ENCODE peak calls at places on chromosome 7, in four cellular contexts. One of them, this sample, is unnamed.

GRCh38 chr7:103150192-103150591 is 1.3 kb upstream of the NAPEPLD start:
- DNase-seq in frontal cortex: no peak
- DNase-seq in stimulated activated CD8-positive, alpha-beta memory T cell treated with anti-CD3 and anti-CD28 coated beads, Interleukin-7, amount 100 ng/mL, for 1 hour: no peak
- DNase-seq in HT1080: no peak
- DNase-seq in this sample: no peak

GRCh38 chr7:144256112-144256511 is 8.5 kb downstream of the OR2A7 start:
- DNase-seq in frontal cortex: no peak
- DNase-seq in stimulated activated CD8-positive, alpha-beta memory T cell treated with anti-CD3 and anti-CD28 coated beads, Interleukin-7, amount 100 ng/mL, for 1 hour: no peak
- DNase-seq in HT1080: peak; percentile 2
- DNase-seq in this sample: no peak

GRCh38 chr7:95543312-95543711 is 53.0 kb downstream of the PDK4 start:
- DNase-seq in frontal cortex: no peak
- DNase-seq in stimulated activated CD8-positive, alpha-beta memory T cell treated with anti-CD3 and anti-CD28 coated beads, Interleukin-7, amount 100 ng/mL, for 1 hour: no peak
- DNase-seq in HT1080: no peak
- DNase-seq in this sample: no peak

GRCh38 chr7:44308741-44309270 is 16.6 kb downstream of the CAMK2B start:
- DNase-seq in frontal cortex: no peak
- DNase-seq in stimulated activated CD8-positive, alpha-beta memory T cell treated with anti-CD3 and anti-CD28 coated beads, Interleukin-7, amount 100 ng/mL, for 1 hour: no peak
- DNase-seq in HT1080: no peak
- DNase-seq in this sample: no peak

GRCh38 chr7:154672659-154673415 is 330.1 kb downstream of the PAXIP1 start:
- DNase-seq in frontal cortex: no peak
- DNase-seq in stimulated activated CD8-positive, alpha-beta memory T cell treated with anti-CD3 and anti-CD28 coated beads, Interleukin-7, amount 100 ng/mL, for 1 hour: no peak
- DNase-seq in HT1080: peak; percentile 51
- DNase-seq in this sample: no peak

GRCh38 chr7:48708635-48709034 is 215.7 kb upstream of the CDC14C start:
- DNase-seq in frontal cortex: no peak
- DNase-seq in stimulated activated CD8-positive, alpha-beta memory T cell treated with anti-CD3 and anti-CD28 coated beads, Interleukin-7, amount 100 ng/mL, for 1 hour: no peak
- DNase-seq in HT1080: no peak
- DNase-seq in this sample: no peak

GRCh38 chr7:33750177-33750576 is 155.2 kb upstream of the BMPER start:
- DNase-seq in frontal cortex: no peak
- DNase-seq in stimulated activated CD8-positive, alpha-beta memory T cell treated with anti-CD3 and anti-CD28 coated beads, Interleukin-7, amount 100 ng/mL, for 1 hour: no peak
- DNase-seq in HT1080: no peak
- DNase-seq in this sample: no peak

GRCh38 chr7:144671429-144671828 is 164.4 kb downstream of the TPK1 start:
- DNase-seq in frontal cortex: no peak
- DNase-seq in stimulated activated CD8-positive, alpha-beta memory T cell treated with anti-CD3 and anti-CD28 coated beads, Interleukin-7, amount 100 ng/mL, for 1 hour: no peak
- DNase-seq in HT1080: no peak
- DNase-seq in this sample: no peak

GRCh38 chr7:138125598-138126111 is 49.4 kb downstream of the AKR1D1 start:
- DNase-seq in frontal cortex: no peak
- DNase-seq in stimulated activated CD8-positive, alpha-beta memory T cell treated with anti-CD3 and anti-CD28 coated beads, Interleukin-7, amount 100 ng/mL, for 1 hour: no peak
- DNase-seq in HT1080: peak; percentile 88
- DNase-seq in this sample: no peak

GRCh38 chr7:87874066-87874465 is 2.1 kb downstream of the SLC25A40 start:
- DNase-seq in frontal cortex: no peak
- DNase-seq in stimulated activated CD8-positive, alpha-beta memory T cell treated with anti-CD3 and anti-CD28 coated beads, Interleukin-7, amount 100 ng/mL, for 1 hour: no peak
- DNase-seq in HT1080: no peak
- DNase-seq in this sample: no peak

GRCh38 chr7:151351027-151351426 is 9.4 kb downstream of the NUB1 start:
- DNase-seq in frontal cortex: no peak
- DNase-seq in stimulated activated CD8-positive, alpha-beta memory T cell treated with anti-CD3 and anti-CD28 coated beads, Interleukin-7, amount 100 ng/mL, for 1 hour: no peak
- DNase-seq in HT1080: no peak
- DNase-seq in this sample: no peak

GRCh38 chr7:102872460-102872859 is 40.3 kb upstream of the LRRC17 start:
- DNase-seq in frontal cortex: no peak
- DNase-seq in stimulated activated CD8-positive, alpha-beta memory T cell treated with anti-CD3 and anti-CD28 coated beads, Interleukin-7, amount 100 ng/mL, for 1 hour: no peak
- DNase-seq in HT1080: peak; percentile 93
- DNase-seq in this sample: no peak

GRCh38 chr7:53398566-53398965 is 363.1 kb downstream of the POM121L12 start:
- DNase-seq in frontal cortex: no peak
- DNase-seq in stimulated activated CD8-positive, alpha-beta memory T cell treated with anti-CD3 and anti-CD28 coated beads, Interleukin-7, amount 100 ng/mL, for 1 hour: no peak
- DNase-seq in HT1080: no peak
- DNase-seq in this sample: no peak

GRCh38 chr7:82507976-82508677 is 64.5 kb upstream of the CACNA2D1 start:
- DNase-seq in frontal cortex: no peak
- DNase-seq in stimulated activated CD8-positive, alpha-beta memory T cell treated with anti-CD3 and anti-CD28 coated beads, Interleukin-7, amount 100 ng/mL, for 1 hour: no peak
- DNase-seq in HT1080: no peak
- DNase-seq in this sample: no peak

GRCh38 chr7:99493823-99494222 is 6.3 kb downstream of the ZNF394 start:
- DNase-seq in frontal cortex: no peak
- DNase-seq in stimulated activated CD8-positive, alpha-beta memory T cell treated with anti-CD3 and anti-CD28 coated beads, Interleukin-7, amount 100 ng/mL, for 1 hour: no peak
- DNase-seq in HT1080: no peak
- DNase-seq in this sample: no peak

GRCh38 chr7:100951172-100951571 is 1.8 kb downstream of the MUC3A start:
- DNase-seq in frontal cortex: no peak
- DNase-seq in stimulated activated CD8-positive, alpha-beta memory T cell treated with anti-CD3 and anti-CD28 coated beads, Interleukin-7, amount 100 ng/mL, for 1 hour: no peak
- DNase-seq in HT1080: no peak
- DNase-seq in this sample: no peak

GRCh38 chr7:105647591-105647990 is 66.3 kb upstream of the EFCAB10 start:
- DNase-seq in frontal cortex: no peak
- DNase-seq in stimulated activated CD8-positive, alpha-beta memory T cell treated with anti-CD3 and anti-CD28 coated beads, Interleukin-7, amount 100 ng/mL, for 1 hour: no peak
- DNase-seq in HT1080: no peak
- DNase-seq in this sample: no peak

GRCh38 chr7:78368781-78369180 is 570.2 kb downstream of the PHTF2 start:
- DNase-seq in frontal cortex: no peak
- DNase-seq in stimulated activated CD8-positive, alpha-beta memory T cell treated with anti-CD3 and anti-CD28 coated beads, Interleukin-7, amount 100 ng/mL, for 1 hour: no peak
- DNase-seq in HT1080: no peak
- DNase-seq in this sample: no peak

GRCh38 chr7:17236603-17237002 is 61.8 kb upstream of the AHR start:
- DNase-seq in frontal cortex: no peak
- DNase-seq in stimulated activated CD8-positive, alpha-beta memory T cell treated with anti-CD3 and anti-CD28 coated beads, Interleukin-7, amount 100 ng/mL, for 1 hour: no peak
- DNase-seq in HT1080: peak; percentile 56
- DNase-seq in this sample: no peak

GRCh38 chr7:133652547-133652946 is 399.7 kb downstream of the EXOC4 start:
- DNase-seq in frontal cortex: no peak
- DNase-seq in stimulated activated CD8-positive, alpha-beta memory T cell treated with anti-CD3 and anti-CD28 coated beads, Interleukin-7, amount 100 ng/mL, for 1 hour: no peak
- DNase-seq in HT1080: no peak
- DNase-seq in this sample: no peak

GRCh38 chr7:54802841-54803240 is 43.8 kb upstream of the SEC61G start:
- DNase-seq in frontal cortex: no peak
- DNase-seq in stimulated activated CD8-positive, alpha-beta memory T cell treated with anti-CD3 and anti-CD28 coated beads, Interleukin-7, amount 100 ng/mL, for 1 hour: no peak
- DNase-seq in HT1080: peak; percentile 70
- DNase-seq in this sample: no peak

GRCh38 chr7:28181921-28182517 is 1.4 kb upstream of the JAZF1 start:
- DNase-seq in frontal cortex: peak; percentile 26
- DNase-seq in stimulated activated CD8-positive, alpha-beta memory T cell treated with anti-CD3 and anti-CD28 coated beads, Interleukin-7, amount 100 ng/mL, for 1 hour: no peak
- DNase-seq in HT1080: no peak
- DNase-seq in this sample: no peak

GRCh38 chr7:1563939-1564602 is 5.8 kb downstream of the PSMG3 start:
- DNase-seq in frontal cortex: no peak
- DNase-seq in stimulated activated CD8-positive, alpha-beta memory T cell treated with anti-CD3 and anti-CD28 coated beads, Interleukin-7, amount 100 ng/mL, for 1 hour: no peak
- DNase-seq in HT1080: no peak
- DNase-seq in this sample: no peak

GRCh38 chr7:151088019-151088855 is 2.0 kb downstream of the AGAP3 start:
- DNase-seq in frontal cortex: no peak
- DNase-seq in stimulated activated CD8-positive, alpha-beta memory T cell treated with anti-CD3 and anti-CD28 coated beads, Interleukin-7, amount 100 ng/mL, for 1 hour: no peak
- DNase-seq in HT1080: no peak
- DNase-seq in this sample: no peak

GRCh38 chr7:29091121-29091601 is 55.2 kb downstream of the CPVL start:
- DNase-seq in frontal cortex: no peak
- DNase-seq in stimulated activated CD8-positive, alpha-beta memory T cell treated with anti-CD3 and anti-CD28 coated beads, Interleukin-7, amount 100 ng/mL, for 1 hour: no peak
- DNase-seq in HT1080: no peak
- DNase-seq in this sample: no peak

GRCh38 chr7:8254215-8254614 is 7.8 kb downstream of the ICA1 start:
- DNase-seq in frontal cortex: no peak
- DNase-seq in stimulated activated CD8-positive, alpha-beta memory T cell treated with anti-CD3 and anti-CD28 coated beads, Interleukin-7, amount 100 ng/mL, for 1 hour: no peak
- DNase-seq in HT1080: no peak
- DNase-seq in this sample: no peak

GRCh38 chr7:95327356-95327755 is 3.0 kb upstream of the PON1 start:
- DNase-seq in frontal cortex: no peak
- DNase-seq in stimulated activated CD8-positive, alpha-beta memory T cell treated with anti-CD3 and anti-CD28 coated beads, Interleukin-7, amount 100 ng/mL, for 1 hour: no peak
- DNase-seq in HT1080: peak; percentile 57
- DNase-seq in this sample: no peak

GRCh38 chr7:70647801-70648491 is 484.0 kb upstream of the GALNT17 start:
- DNase-seq in frontal cortex: no peak
- DNase-seq in stimulated activated CD8-positive, alpha-beta memory T cell treated with anti-CD3 and anti-CD28 coated beads, Interleukin-7, amount 100 ng/mL, for 1 hour: peak; percentile 70
- DNase-seq in HT1080: peak; percentile 94
- DNase-seq in this sample: no peak

GRCh38 chr7:30771859-30772429 is 727 bp downstream of the MINDY4 start:
- DNase-seq in frontal cortex: no peak
- DNase-seq in stimulated activated CD8-positive, alpha-beta memory T cell treated with anti-CD3 and anti-CD28 coated beads, Interleukin-7, amount 100 ng/mL, for 1 hour: no peak
- DNase-seq in HT1080: no peak
- DNase-seq in this sample: no peak

GRCh38 chr7:5001911-5002310 is 42.9 kb upstream of the MMD2 start:
- DNase-seq in frontal cortex: no peak
- DNase-seq in stimulated activated CD8-positive, alpha-beta memory T cell treated with anti-CD3 and anti-CD28 coated beads, Interleukin-7, amount 100 ng/mL, for 1 hour: no peak
- DNase-seq in HT1080: no peak
- DNase-seq in this sample: no peak

GRCh38 chr7:2009541-2010001 is 223.2 kb downstream of the MAD1L1 start:
- DNase-seq in frontal cortex: no peak
- DNase-seq in stimulated activated CD8-positive, alpha-beta memory T cell treated with anti-CD3 and anti-CD28 coated beads, Interleukin-7, amount 100 ng/mL, for 1 hour: no peak
- DNase-seq in HT1080: no peak
- DNase-seq in this sample: peak; percentile 8

GRCh38 chr7:125555921-125556320 is 626.3 kb upstream of the POT1 start:
- DNase-seq in frontal cortex: no peak
- DNase-seq in stimulated activated CD8-positive, alpha-beta memory T cell treated with anti-CD3 and anti-CD28 coated beads, Interleukin-7, amount 100 ng/mL, for 1 hour: no peak
- DNase-seq in HT1080: no peak
- DNase-seq in this sample: no peak

GRCh38 chr7:6178273-6179029 is 94.0 kb downstream of the CYTH3 start:
- DNase-seq in frontal cortex: no peak
- DNase-seq in stimulated activated CD8-positive, alpha-beta memory T cell treated with anti-CD3 and anti-CD28 coated beads, Interleukin-7, amount 100 ng/mL, for 1 hour: no peak
- DNase-seq in HT1080: no peak
- DNase-seq in this sample: no peak

GRCh38 chr7:132251327-132251659 is 325.0 kb downstream of the PLXNA4 start:
- DNase-seq in frontal cortex: peak; percentile 37
- DNase-seq in stimulated activated CD8-positive, alpha-beta memory T cell treated with anti-CD3 and anti-CD28 coated beads, Interleukin-7, amount 100 ng/mL, for 1 hour: no peak
- DNase-seq in HT1080: peak; percentile 69
- DNase-seq in this sample: no peak

GRCh38 chr7:34227525-34227924 is 322.2 kb downstream of the BMPER start:
- DNase-seq in frontal cortex: no peak
- DNase-seq in stimulated activated CD8-positive, alpha-beta memory T cell treated with anti-CD3 and anti-CD28 coated beads, Interleukin-7, amount 100 ng/mL, for 1 hour: no peak
- DNase-seq in HT1080: no peak
- DNase-seq in this sample: no peak

GRCh38 chr7:15041226-15041625 is 138.7 kb upstream of the DGKB start:
- DNase-seq in frontal cortex: no peak
- DNase-seq in stimulated activated CD8-positive, alpha-beta memory T cell treated with anti-CD3 and anti-CD28 coated beads, Interleukin-7, amount 100 ng/mL, for 1 hour: no peak
- DNase-seq in HT1080: no peak
- DNase-seq in this sample: no peak